ENCODE peak calls at places on chromosomes 7 and 10, in nine cellular contexts. U, L, G, J, A, X, D, Z and M are unnamed samples.

GRCh38 chr7:107355616-107356015 is 114.2 kb upstream of the GPR22 start:
- DNase-seq in Z (no peak), A (no peak), L (no peak), G (no peak), U (peak), X (no peak), J (no peak), D (peak), M (peak)

GRCh38 chr7:22140597-22140996 is 194.9 kb upstream of the CDCA7L start:
- DNase-seq in D (no peak), L (no peak), J (no peak), X (no peak), Z (no peak), G (no peak), A (no peak), U (no peak), M (no peak)

GRCh38 chr10:92847185-92847864 is 995 bp upstream of the EXOC6 start:
- DNase-seq in D (peak), L (no peak), Z (no peak), J (no peak), U (no peak), G (no peak), A (no peak), X (no peak), M (no peak)

GRCh38 chr10:90373911-90374310 is 483.9 kb downstream of the HTR7 start:
- DNase-seq in J (no peak), Z (no peak), A (no peak), L (no peak), U (no peak), X (no peak), G (no peak), D (no peak), M (no peak)

GRCh38 chr7:55552320-55553086 is 19.8 kb downstream of the VOPP1 start:
- DNase-seq in X (no peak), G (peak), L (no peak), D (peak), U (no peak), Z (peak), J (no peak), A (no peak), M (peak)

GRCh38 chr10:78533776-78534175 is 500.1 kb downstream of the RPS24 start:
- DNase-seq in Z (no peak), L (no peak), J (no peak), D (no peak), G (no peak), A (no peak), X (no peak), U (no peak), M (no peak)

GRCh38 chr7:28355553-28356319 is 56.6 kb upstream of the CREB5 start:
- DNase-seq in D (no peak), X (no peak), A (no peak), J (no peak), L (no peak), U (no peak), G (no peak), Z (peak), M (no peak)

GRCh38 chr7:120925392-120925791 is 25.2 kb upstream of the ING3 start:
- DNase-seq in G (no peak), X (no peak), A (no peak), U (no peak), Z (no peak), J (no peak), L (no peak), D (peak), M (no peak)

GRCh38 chr10:36476399-36476798 is 649.0 kb upstream of the ANKRD30A start:
- DNase-seq in G (no peak), D (no peak), L (no peak), J (no peak), X (no peak), Z (no peak), A (no peak), U (no peak), M (no peak)

GRCh38 chr7:105831824-105832535 is 44.4 kb downstream of the ATXN7L1 start:
- DNase-seq in G (no peak), J (no peak), X (no peak), Z (no peak), A (no peak), D (peak), U (no peak), L (no peak), M (no peak)

GRCh38 chr7:60706-61105 is 131.7 kb upstream of the FAM20C start:
- DNase-seq in U (no peak), Z (no peak), D (no peak), J (no peak), X (no peak), L (no peak), A (peak), G (peak), M (no peak)

GRCh38 chr7:127396184-127396583 is 3.7 kb upstream of the ZNF800 start:
- DNase-seq in U (no peak), J (no peak), A (peak), L (peak), X (peak), Z (no peak), D (no peak), G (peak), M (no peak)

GRCh38 chr10:132354356-132355094 is 22.5 kb downstream of the LRRC27 start:
- DNase-seq in J (no peak), U (no peak), A (no peak), D (no peak), G (peak), Z (no peak), X (no peak), L (no peak), M (no peak)

GRCh38 chr7:70711441-70711840 is 420.5 kb upstream of the GALNT17 start:
- DNase-seq in J (no peak), Z (no peak), A (no peak), U (no peak), X (no peak), L (no peak), G (no peak), D (no peak), M (no peak)

GRCh38 chr10:49448924-49449323 is 53.0 kb upstream of the DRGX start:
- DNase-seq in U (no peak), D (no peak), Z (no peak), A (no peak), X (no peak), L (no peak), J (no peak), G (no peak), M (no peak)

GRCh38 chr7:66847879-66848810 is 72.9 kb upstream of the TMEM248 start:
- DNase-seq in G (peak), Z (peak), U (peak), L (no peak), X (no peak), J (no peak), D (peak), A (no peak), M (peak)

GRCh38 chr10:519055-519715 is 170.3 kb downstream of the DIP2C start:
- DNase-seq in G (peak), X (no peak), U (no peak), Z (no peak), J (no peak), D (no peak), L (no peak), A (no peak), M (no peak)

GRCh38 chr10:69636626-69637550 is 6.8 kb downstream of the FAM241B start:
- DNase-seq in L (peak), X (no peak), Z (no peak), J (no peak), G (no peak), U (no peak), D (no peak), A (no peak), M (no peak)
- TF ChIP-seq CTCF in L (peak), X (no peak), Z (peak), J (peak), G (no peak), U (no peak), D (peak), A (peak), M (peak)

DNA sequence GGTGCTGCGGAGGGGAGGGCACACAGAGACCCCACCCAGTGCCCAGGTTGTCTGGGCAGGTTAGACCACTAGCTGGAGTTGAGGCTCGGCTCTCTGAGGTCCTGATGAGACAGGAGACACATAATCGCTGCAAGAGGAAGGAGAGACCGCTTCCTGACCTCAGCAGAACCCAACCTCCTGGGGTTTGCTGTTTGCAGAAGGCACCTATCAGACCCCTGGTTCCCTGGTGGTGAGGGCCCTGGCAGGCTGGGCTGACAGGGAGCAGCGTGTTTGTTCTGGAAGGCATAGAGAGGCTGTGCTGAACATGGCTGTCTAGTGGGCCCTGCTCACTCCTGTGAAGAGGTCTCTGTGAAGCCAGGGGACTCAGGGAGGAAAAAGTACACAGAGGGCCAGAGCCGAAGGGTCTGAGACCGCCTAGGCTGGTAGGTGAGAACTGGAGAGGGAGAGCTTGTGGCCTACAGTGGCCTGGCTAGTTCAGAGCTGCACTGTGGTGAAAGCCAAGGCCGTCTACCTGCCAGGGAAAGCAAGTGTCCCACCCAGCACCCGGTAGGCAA is 39.4 kb upstream of the NPFFR1 start:
- DNase-seq in J (no peak), L (no peak), X (no peak), D (no peak), G (no peak), Z (no peak), A (no peak), U (no peak), M (no peak)
- H3K4me3 ChIP-seq in J (no peak), L (no peak), X (no peak), D (no peak), G (no peak), Z (no peak), A (no peak), U (no peak), M (no peak)

GRCh38 chr10:76115471-76116155 is 684.2 kb downstream of the LRMDA start:
- DNase-seq in A (no peak), J (no peak), L (no peak), Z (no peak), D (no peak), G (no peak), U (no peak), X (no peak), M (no peak)
- TF ChIP-seq CTCF in A (no peak), J (no peak), L (no peak), Z (no peak), D (no peak), G (no peak), U (no peak), X (no peak), M (no peak)

GRCh38 chr7:73669316-73669715 is 1.7 kb downstream of the VPS37D start:
- DNase-seq in L (no peak), Z (no peak), A (no peak), J (no peak), G (no peak), U (no peak), D (no peak), X (no peak), M (no peak)
- H3K4me3 ChIP-seq in L (no peak), Z (no peak), A (no peak), J (no peak), G (no peak), U (peak), D (no peak), X (no peak), M (no peak)